ENCODE peak calls at places on chromosome 9, in nine cellular contexts. One of them, this sample, is unnamed.

GRCh38 chr9:2955616-2956015 is 111.7 kb upstream of the PUM3 start:
- DNase-seq in T1000: no peak
- DNase-seq in activated CD8-positive, alpha-beta memory T cell treated with anti-CD3 and anti-CD28 coated beads, Interleukin-2, amount 10 ng/mL, durations not matched to agents 7 days and 5 days: no peak
- DNase-seq in type B pancreatic cell: no peak
- DNase-seq in globus pallidus: no peak
- DNase-seq in fibroblast of lung: no peak
- DNase-seq in stimulated activated CD4-positive, alpha-beta T cell treated with anti-CD3 and anti-CD28 coated beads, Interleukin-1b, Interleukin-23, amount 100 ng/mL, for 24 hours: no peak
- DNase-seq in progenitor cell of endocrine pancreas: no peak
- DNase-seq in head of caudate nucleus: no peak
- DNase-seq in this sample: no peak

GRCh38 chr9:15915711-15916110 is 362.9 kb downstream of the CCDC171 start:
- DNase-seq in T1000: no peak
- DNase-seq in activated CD8-positive, alpha-beta memory T cell treated with anti-CD3 and anti-CD28 coated beads, Interleukin-2, amount 10 ng/mL, durations not matched to agents 7 days and 5 days: no peak
- DNase-seq in type B pancreatic cell: no peak
- DNase-seq in globus pallidus: no peak
- DNase-seq in fibroblast of lung: peak; percentile 19
- DNase-seq in stimulated activated CD4-positive, alpha-beta T cell treated with anti-CD3 and anti-CD28 coated beads, Interleukin-1b, Interleukin-23, amount 100 ng/mL, for 24 hours: no peak
- DNase-seq in progenitor cell of endocrine pancreas: no peak
- DNase-seq in head of caudate nucleus: no peak
- DNase-seq in this sample: no peak

GRCh38 chr9:136381311-136381710 is 7.8 kb upstream of the CARD9 start:
- DNase-seq in T1000: no peak
- DNase-seq in activated CD8-positive, alpha-beta memory T cell treated with anti-CD3 and anti-CD28 coated beads, Interleukin-2, amount 10 ng/mL, durations not matched to agents 7 days and 5 days: no peak
- DNase-seq in type B pancreatic cell: no peak
- DNase-seq in globus pallidus: no peak
- DNase-seq in fibroblast of lung: no peak
- DNase-seq in stimulated activated CD4-positive, alpha-beta T cell treated with anti-CD3 and anti-CD28 coated beads, Interleukin-1b, Interleukin-23, amount 100 ng/mL, for 24 hours: no peak
- DNase-seq in progenitor cell of endocrine pancreas: no peak
- DNase-seq in head of caudate nucleus: no peak
- DNase-seq in this sample: no peak

GRCh38 chr9:19934301-19934868 is 145.5 kb upstream of the SLC24A2 start:
- DNase-seq in T1000: no peak
- DNase-seq in activated CD8-positive, alpha-beta memory T cell treated with anti-CD3 and anti-CD28 coated beads, Interleukin-2, amount 10 ng/mL, durations not matched to agents 7 days and 5 days: no peak
- DNase-seq in type B pancreatic cell: no peak
- DNase-seq in globus pallidus: no peak
- DNase-seq in fibroblast of lung: peak; percentile 36
- DNase-seq in stimulated activated CD4-positive, alpha-beta T cell treated with anti-CD3 and anti-CD28 coated beads, Interleukin-1b, Interleukin-23, amount 100 ng/mL, for 24 hours: no peak
- DNase-seq in progenitor cell of endocrine pancreas: no peak
- DNase-seq in head of caudate nucleus: peak; percentile 16
- DNase-seq in this sample: no peak

GRCh38 chr9:137778336-137778735 is 99.2 kb upstream of the CACNA1B start:
- DNase-seq in T1000: no peak
- DNase-seq in activated CD8-positive, alpha-beta memory T cell treated with anti-CD3 and anti-CD28 coated beads, Interleukin-2, amount 10 ng/mL, durations not matched to agents 7 days and 5 days: no peak
- DNase-seq in type B pancreatic cell: no peak
- DNase-seq in globus pallidus: no peak
- DNase-seq in fibroblast of lung: no peak
- DNase-seq in stimulated activated CD4-positive, alpha-beta T cell treated with anti-CD3 and anti-CD28 coated beads, Interleukin-1b, Interleukin-23, amount 100 ng/mL, for 24 hours: no peak
- DNase-seq in progenitor cell of endocrine pancreas: no peak
- DNase-seq in head of caudate nucleus: no peak
- DNase-seq in this sample: no peak

GRCh38 chr9:115207003-115207837 is 89.3 kb upstream of the TNC start:
- DNase-seq in T1000: no peak
- DNase-seq in activated CD8-positive, alpha-beta memory T cell treated with anti-CD3 and anti-CD28 coated beads, Interleukin-2, amount 10 ng/mL, durations not matched to agents 7 days and 5 days: peak; percentile 48
- DNase-seq in type B pancreatic cell: no peak
- DNase-seq in globus pallidus: no peak
- DNase-seq in fibroblast of lung: no peak
- DNase-seq in stimulated activated CD4-positive, alpha-beta T cell treated with anti-CD3 and anti-CD28 coated beads, Interleukin-1b, Interleukin-23, amount 100 ng/mL, for 24 hours: no peak
- DNase-seq in progenitor cell of endocrine pancreas: no peak
- DNase-seq in head of caudate nucleus: no peak
- DNase-seq in this sample: no peak

GRCh38 chr9:134643306-134643705 is 1.7 kb downstream of the COL5A1 start:
- DNase-seq in T1000: peak; percentile 10
- DNase-seq in activated CD8-positive, alpha-beta memory T cell treated with anti-CD3 and anti-CD28 coated beads, Interleukin-2, amount 10 ng/mL, durations not matched to agents 7 days and 5 days: no peak
- DNase-seq in type B pancreatic cell: no peak
- DNase-seq in globus pallidus: no peak
- DNase-seq in fibroblast of lung: peak; percentile 45
- DNase-seq in stimulated activated CD4-positive, alpha-beta T cell treated with anti-CD3 and anti-CD28 coated beads, Interleukin-1b, Interleukin-23, amount 100 ng/mL, for 24 hours: no peak
- DNase-seq in progenitor cell of endocrine pancreas: no peak
- DNase-seq in head of caudate nucleus: no peak
- DNase-seq in this sample: no peak

GRCh38 chr9:3526903-3527652 is 1.3 kb upstream of the RFX3 start:
- DNase-seq in T1000: no peak
- DNase-seq in activated CD8-positive, alpha-beta memory T cell treated with anti-CD3 and anti-CD28 coated beads, Interleukin-2, amount 10 ng/mL, durations not matched to agents 7 days and 5 days: peak; percentile 85
- DNase-seq in type B pancreatic cell: no peak
- DNase-seq in globus pallidus: peak; percentile 48
- DNase-seq in fibroblast of lung: no peak
- DNase-seq in stimulated activated CD4-positive, alpha-beta T cell treated with anti-CD3 and anti-CD28 coated beads, Interleukin-1b, Interleukin-23, amount 100 ng/mL, for 24 hours: peak; percentile 15
- DNase-seq in progenitor cell of endocrine pancreas: no peak
- DNase-seq in head of caudate nucleus: no peak
- DNase-seq in this sample: no peak

GRCh38 chr9:9003184-9003583 is 1203.6 kb upstream of the DMAC1 start:
- DNase-seq in T1000: no peak
- DNase-seq in activated CD8-positive, alpha-beta memory T cell treated with anti-CD3 and anti-CD28 coated beads, Interleukin-2, amount 10 ng/mL, durations not matched to agents 7 days and 5 days: no peak
- DNase-seq in type B pancreatic cell: no peak
- DNase-seq in globus pallidus: peak; percentile 87
- DNase-seq in fibroblast of lung: peak; percentile 58
- DNase-seq in stimulated activated CD4-positive, alpha-beta T cell treated with anti-CD3 and anti-CD28 coated beads, Interleukin-1b, Interleukin-23, amount 100 ng/mL, for 24 hours: no peak
- DNase-seq in progenitor cell of endocrine pancreas: no peak
- DNase-seq in head of caudate nucleus: peak; percentile 48
- DNase-seq in this sample: peak; percentile 29

This sample was measured in fibroblast of the conjunctiva.